ENCODE peak calls at places on chromosomes 2 and 18, in four cellular contexts. D is stimulated activated CD8-positive, alpha-beta memory T cell treated with anti-CD3 and anti-CD28 coated beads, Interleukin-4, amount 100 ng/mL, for 24 hours; R is cardiac septum; N is substantia nigra. W is an unnamed sample.

GRCh38 chr2:1495676-1496393 is 82.6 kb downstream of the TPO start:
- DNase-seq in D (no peak), R (peak), N (no peak), W (no peak)

GRCh38 chr2:68766378-68766845 is 31.8 kb downstream of the ARHGAP25 start:
- DNase-seq in D (no peak), R (peak), N (no peak), W (peak)

GRCh38 chr18:43139288-43139946 is 23.9 kb upstream of the RIT2 start:
- DNase-seq in D (no peak), R (no peak), N (no peak), W (no peak)

GRCh38 chr2:41939410-41939775 is 108.4 kb upstream of the PKDCC start:
- DNase-seq in D (no peak), R (no peak), N (no peak), W (no peak)

GRCh38 chr2:229582151-229582550 is 132.2 kb downstream of the DNER start:
- DNase-seq in D (no peak), R (no peak), N (no peak), W (no peak)

GRCh38 chr18:56952026-56952425 is 194.9 kb upstream of the BOD1L2 start:
- DNase-seq in D (no peak), R (no peak), N (no peak), W (no peak)

GRCh38 chr2:23803965-23804542 is 122.9 kb downstream of the ATAD2B start:
- DNase-seq in D (no peak), R (no peak), N (no peak), W (no peak)

GRCh38 chr2:201008000-201008829 is 44.8 kb upstream of the ORC2 start:
- DNase-seq in D (no peak), R (no peak), N (no peak), W (no peak)

GRCh38 chr18:9838144-9838877 is 47.5 kb upstream of the TXNDC2 start:
- DNase-seq in D (no peak), R (no peak), N (no peak), W (no peak)

GRCh38 chr18:58144671-58145285 is 100.8 kb downstream of the NEDD4L start:
- DNase-seq in D (no peak), R (no peak), N (no peak), W (no peak)

GRCh38 chr18:26579941-26580618 is 31.7 kb upstream of the KCTD1 start:
- DNase-seq in D (no peak), R (no peak), N (no peak), W (no peak)

GRCh38 chr18:79186649-79187048 is 117.5 kb downstream of the ATP9B start:
- DNase-seq in D (no peak), R (no peak), N (no peak), W (no peak)

GRCh38 chr2:165572155-165572554 is 102.7 kb downstream of the CSRNP3 start:
- DNase-seq in D (no peak), R (no peak), N (peak), W (no peak)

GRCh38 chr2:19361325-19361990 is 3.0 kb upstream of the OSR1 start:
- DNase-seq in D (no peak), R (no peak), N (no peak), W (no peak)

GRCh38 chr2:17754773-17755425 is 961 bp downstream of the GEN1 start:
- DNase-seq in D (no peak), R (no peak), N (no peak), W (peak)

GRCh38 chr2:156959481-156959880 is 298.0 kb upstream of the GALNT5 start:
- DNase-seq in D (no peak), R (no peak), N (no peak), W (no peak)

GRCh38 chr18:47909484-47909883 is 21.0 kb downstream of the SMAD2 start:
- DNase-seq in D (no peak), R (no peak), N (no peak), W (no peak)

GRCh38 chr2:204325468-204325867 is 219.8 kb upstream of the PARD3B start:
- DNase-seq in D (peak), R (no peak), N (peak), W (peak)

GRCh38 chr2:241559489-241560180 is 1.1 kb downstream of the BOK start:
- DNase-seq in D (no peak), R (no peak), N (peak), W (no peak)

GRCh38 chr2:60516383-60516811 is 37.1 kb downstream of the BCL11A start:
- DNase-seq in D (no peak), R (no peak), N (no peak), W (no peak)

GRCh38 chr18:55932675-55933074 is 344.7 kb upstream of the TCF4 start:
- DNase-seq in D (no peak), R (no peak), N (no peak), W (no peak)

GRCh38 chr2:182929972-182930371 is 63.5 kb upstream of the FRZB start:
- DNase-seq in D (no peak), R (no peak), N (no peak), W (no peak)

GRCh38 chr2:188444106-188444835 is 152.6 kb downstream of the GULP1 start:
- DNase-seq in D (no peak), R (no peak), N (no peak), W (no peak)

GRCh38 chr18:13232060-13232917 is 13.7 kb downstream of the LDLRAD4 start:
- DNase-seq in D (no peak), R (no peak), N (peak), W (no peak)

GRCh38 chr18:56986829-56987228 is 160.1 kb upstream of the BOD1L2 start:
- DNase-seq in D (no peak), R (no peak), N (no peak), W (no peak)

GRCh38 chr18:67385455-67385854 is 131.1 kb downstream of the DSEL start:
- DNase-seq in D (no peak), R (no peak), N (no peak), W (no peak)

GRCh38 chr2:214481204-214481603 is 70.3 kb downstream of the VWC2L start:
- DNase-seq in D (no peak), R (no peak), N (no peak), W (no peak)

GRCh38 chr2:120059483-120059882 is 46.6 kb downstream of the EPB41L5 start:
- DNase-seq in D (no peak), R (no peak), N (no peak), W (no peak)

GRCh38 chr2:223970343-223971128 is 13.3 kb downstream of the MRPL44 start:
- DNase-seq in D (peak), R (no peak), N (peak), W (peak)

GRCh38 chr18:58202406-58202730 is 158.3 kb downstream of the NEDD4L start:
- DNase-seq in D (no peak), R (no peak), N (no peak), W (no peak)

W was measured in GDM1.